ENCODE peak calls at places on chromosomes 5 and 9, in eight cellular contexts. X is AG10803, V is neural progenitor cell, G is fibroblast of lung, C is GM06990, P is heart right ventricle, H is body of pancreas, D is heart left ventricle. N is an unnamed sample.

GRCh38 chr5:60205071-60205470 is 311.5 kb upstream of the PDE4D start:
- DNase-seq in H (no peak), P (no peak), G (no peak), X (no peak), C (no peak), V (no peak), D (no peak), N (no peak)

GRCh38 chr5:103804714-103805113 is 242.1 kb upstream of the NUDT12 start:
- DNase-seq in C (no peak), G (peak), H (no peak), P (no peak), V (no peak), D (no peak), X (no peak), N (peak)

GRCh38 chr5:138946831-138947560 is 71.9 kb upstream of the LRRTM2 start:
- DNase-seq in P (no peak), H (peak), G (no peak), X (no peak), C (no peak), V (no peak), D (no peak), N (no peak)

GRCh38 chr5:104172976-104173375 is 610.4 kb upstream of the NUDT12 start:
- DNase-seq in H (no peak), C (no peak), D (no peak), P (no peak), V (no peak), X (no peak), G (no peak), N (no peak)

GRCh38 chr9:133051966-133052539 is 9.7 kb upstream of the CEL start:
- DNase-seq in G (no peak), X (no peak), D (no peak), V (no peak), H (no peak), C (no peak), P (no peak), N (no peak)

GRCh38 chr9:79962836-79963235 is 391.1 kb downstream of the TLE4 start:
- DNase-seq in D (no peak), V (peak), C (no peak), G (no peak), X (no peak), H (no peak), P (no peak), N (peak)

GRCh38 chr5:119360905-119361605 is 5.2 kb downstream of the TNFAIP8 start:
- DNase-seq in G (peak), P (no peak), V (no peak), C (no peak), D (no peak), H (no peak), X (peak), N (peak)

GRCh38 chr9:125376261-125377226 is 114.9 kb downstream of the GAPVD1 start:
- DNase-seq in X (no peak), D (no peak), G (no peak), H (peak), P (no peak), V (no peak), C (no peak), N (no peak)

GRCh38 chr5:115579747-115580173 is 22.5 kb downstream of the TICAM2 start:
- DNase-seq in P (no peak), V (no peak), H (no peak), C (peak), X (no peak), D (no peak), G (peak), N (peak)

GRCh38 chr5:145978672-145979071 is 42.3 kb downstream of the SH3RF2 start:
- DNase-seq in D (no peak), X (no peak), H (peak), C (no peak), P (peak), V (no peak), G (peak), N (no peak)

GRCh38 chr9:27112235-27112634 is 3.2 kb downstream of the TEK start:
- DNase-seq in X (no peak), C (no peak), D (peak), G (no peak), P (peak), H (no peak), V (no peak), N (no peak)

GRCh38 chr9:86614871-86615849 is 260.9 kb upstream of the TUT7 start:
- DNase-seq in C (no peak), X (peak), G (peak), D (no peak), P (peak), H (peak), V (peak), N (peak)

GRCh38 chr9:134487066-134487710 is 154.4 kb upstream of the COL5A1 start:
- DNase-seq in H (peak), C (no peak), X (no peak), G (no peak), V (no peak), D (peak), P (peak), N (no peak)

GRCh38 chr9:111984075-111984802 is 87.6 kb downstream of the UGCG start:
- DNase-seq in X (no peak), P (no peak), D (no peak), C (no peak), V (no peak), G (no peak), H (no peak), N (no peak)

GRCh38 chr5:53343187-53343586 is 137.2 kb upstream of the FST start:
- DNase-seq in V (no peak), D (no peak), C (no peak), G (peak), X (peak), P (peak), H (no peak), N (peak)

DNA sequence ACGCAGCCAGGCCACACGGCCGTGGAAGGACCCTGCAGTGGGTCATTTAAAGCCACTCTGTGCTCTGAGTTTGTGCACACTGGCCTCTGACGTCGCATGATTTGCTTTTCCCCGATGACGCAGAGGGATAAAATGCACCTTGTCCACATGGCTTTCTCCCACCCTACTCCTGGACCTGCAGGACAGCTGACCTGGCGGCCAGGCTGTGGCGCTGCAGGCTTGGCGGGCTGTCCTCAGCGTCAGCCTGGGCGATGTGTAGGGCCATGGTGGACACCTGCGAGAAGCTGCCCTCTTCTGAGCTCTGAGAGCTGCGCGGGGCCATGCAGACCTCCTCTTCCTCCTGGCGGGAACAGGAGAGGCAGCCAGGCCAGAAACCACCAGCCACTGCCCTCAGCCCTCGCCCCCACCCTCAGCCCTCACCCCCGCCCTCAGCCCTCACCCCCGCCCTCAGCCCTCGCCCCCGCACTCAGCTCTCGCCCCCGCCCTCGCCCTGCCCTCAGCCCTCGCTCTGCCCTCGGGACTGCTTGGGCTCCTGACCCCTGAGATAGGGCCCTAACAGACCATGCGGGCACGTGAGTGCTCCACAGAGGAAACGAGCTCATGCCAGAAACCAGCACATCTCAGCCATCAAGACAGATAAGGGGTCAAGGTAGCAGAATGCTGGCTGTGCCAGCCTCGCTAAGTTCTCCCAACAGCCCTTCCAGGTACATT is 20.0 kb upstream of the SCGB3A1 start:
- DNase-seq in X (no peak), D (no peak), P (no peak), C (no peak), V (peak), H (no peak), G (no peak), N (no peak)
- TF ChIP-seq CTCF in X (no peak), D (no peak), P (no peak), C (no peak), V (peak), H (no peak), G (no peak), N (no peak)

GRCh38 chr5:143403607-143404415 is at the start of gene NR3C1:
- DNase-seq in V (peak), C (peak), X (peak), P (peak), H (peak), D (peak), G (peak), N (peak)

GRCh38 chr5:143405063-143405746 is 1.7 kb upstream of the NR3C1 start:
- DNase-seq in C (peak), V (peak), G (peak), X (peak), D (peak), H (peak), P (peak), N (peak)

GRCh38 chr5:143405747-143406098 is 2.2 kb upstream of the NR3C1 start:
- DNase-seq in V (no peak), D (no peak), C (no peak), G (no peak), H (no peak), P (no peak), X (no peak), N (no peak)

GRCh38 chr5:143404416-143405062 is 1.1 kb upstream of the NR3C1 start:
- DNase-seq in H (peak), V (peak), X (peak), C (peak), D (peak), G (peak), P (peak), N (peak)

GRCh38 chr5:143406408-143406807 is 2.9 kb upstream of the NR3C1 start:
- DNase-seq in X (no peak), G (no peak), D (no peak), H (no peak), P (no peak), C (no peak), V (no peak), N (no peak)
- H3K4me3 ChIP-seq in X (no peak), G (no peak), D (no peak), H (no peak), P (no peak), C (no peak), V (no peak), N (no peak)

GRCh38 chr5:98999631-99000030 is 70.8 kb upstream of the CHD1 start:
- DNase-seq in G (no peak), X (no peak), V (no peak), H (no peak), P (no peak), C (no peak), D (no peak), N (no peak)
- TF ChIP-seq CTCF in G (no peak), X (no peak), V (no peak), H (no peak), P (no peak), C (no peak), D (no peak), N (no peak)

DNA sequence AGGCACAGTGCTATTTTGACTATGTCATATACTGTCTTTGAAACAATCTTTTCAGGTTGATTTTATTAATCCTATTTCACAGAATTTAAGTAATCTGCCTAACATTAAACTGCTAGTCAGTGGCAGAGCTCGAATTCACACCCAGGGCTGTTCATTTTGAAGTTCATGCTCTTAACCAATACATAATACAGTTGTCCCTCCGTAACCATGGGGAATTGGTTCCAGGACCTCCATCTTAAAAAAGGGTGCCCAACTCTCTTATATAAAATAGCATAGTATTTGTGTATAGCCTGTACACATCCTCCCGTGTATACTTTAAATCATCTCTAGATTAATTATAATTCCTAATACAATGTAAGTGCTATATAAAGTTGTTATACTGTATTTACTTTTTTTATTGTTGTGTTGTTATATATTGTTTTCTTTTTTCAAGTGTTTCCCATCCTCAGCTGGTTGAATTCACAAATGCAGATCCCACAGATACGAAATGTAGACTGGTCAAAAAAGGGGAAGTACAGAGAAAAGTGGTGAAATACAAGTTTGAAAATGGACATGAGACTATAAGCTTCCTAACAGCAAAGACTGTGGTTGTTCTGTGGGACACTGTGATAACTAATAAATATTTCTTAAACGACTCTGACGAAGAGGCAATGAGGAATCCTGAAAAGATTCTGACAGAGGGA is 18.3 kb downstream of the RFX3 start:
- DNase-seq in C (no peak), X (no peak), P (no peak), G (no peak), H (no peak), V (no peak), D (no peak), N (no peak)
- H3K4me3 ChIP-seq in C (no peak), X (no peak), P (no peak), G (no peak), H (no peak), V (no peak), D (no peak), N (no peak)

DNA sequence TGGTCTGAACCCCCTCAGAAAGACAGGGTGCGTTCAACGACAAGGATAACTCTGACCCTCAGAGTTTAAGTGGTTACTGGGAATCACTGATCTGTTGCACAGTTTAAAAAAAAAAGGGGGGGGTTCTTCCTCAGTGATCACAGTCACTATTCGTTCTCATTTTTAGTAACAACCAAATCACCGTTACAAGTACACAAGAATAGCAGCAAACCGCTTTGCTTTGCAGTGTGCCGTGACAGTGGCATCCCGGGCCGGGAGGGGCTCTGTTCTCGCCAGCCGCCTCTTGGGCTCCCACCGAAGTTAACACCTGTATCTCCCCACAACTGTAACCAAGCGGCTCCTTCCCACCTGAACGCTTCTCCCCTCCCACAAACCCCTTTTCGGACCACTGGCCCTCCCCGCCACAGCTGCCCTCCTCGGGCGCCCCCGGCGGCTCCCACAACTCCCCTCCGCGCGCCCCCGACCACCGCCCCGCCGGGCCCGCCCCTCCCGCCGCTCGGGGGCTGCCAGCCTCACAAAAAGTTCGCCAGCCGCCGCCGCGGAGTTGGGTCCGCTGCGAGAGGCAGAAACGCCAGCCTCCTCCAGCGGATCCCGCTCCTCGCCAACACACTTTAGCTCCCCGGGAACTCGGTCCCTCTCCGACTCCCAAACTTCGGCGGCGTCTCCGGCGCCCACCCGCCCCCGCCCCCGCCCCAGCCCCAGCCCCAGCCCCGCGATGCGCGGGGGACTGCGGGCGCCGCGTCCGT is 1.2 kb downstream of the SSBP2 start:
- DNase-seq in D (peak), X (no peak), C (peak), V (peak), H (peak), G (no peak), P (peak), N (peak)
- TF ChIP-seq CTCF in D (no peak), X (no peak), C (no peak), V (peak), H (no peak), G (no peak), P (peak), N (no peak)